ENCODE peak calls at places on chromosome 17, in seven cellular contexts. K is GM23338, C is tibial nerve, S is sigmoid colon, J is PC-3, B is IMR-90, H is esophagus squamous epithelium. M is an unnamed sample. For H3K36me3, the result is how much of the 10 kb centered on the place peaks cover.

GRCh38 chr17:37742114-37742761 is 2.6 kb downstream of the HNF1B start:
- DNase-seq in K (peak), C (no peak), B (peak), S (no peak), J (peak), H (no peak), M (no peak)

GRCh38 chr17:79993390-79994221 is 42.1 kb downstream of the TBC1D16 start:
- DNase-seq in K (peak), B (peak), C (peak), H (no peak), S (peak), J (no peak), M (peak)

GRCh38 chr17:55625516-55625915 is 97.1 kb downstream of the TMEM100 start:
- DNase-seq in B (no peak), H (no peak), K (no peak), C (no peak), S (no peak), J (no peak), M (no peak)

GRCh38 chr17:51487947-51488346 is 227.6 kb downstream of the UTP18 start:
- DNase-seq in S (no peak), J (peak), C (no peak), B (no peak), H (no peak), K (peak), M (peak)

GRCh38 chr17:29089601-29090044 is 46.7 kb downstream of the PIPOX start:
- DNase-seq in K (no peak), B (no peak), J (no peak), C (no peak), S (peak), H (no peak), M (no peak)

GRCh38 chr17:50328360-50328759 is 17.6 kb upstream of the XYLT2 start:
- DNase-seq in S (no peak), C (no peak), K (no peak), B (no peak), H (no peak), J (no peak), M (no peak)

GRCh38 chr17:57869599-57870282 is 19.9 kb upstream of the MRPS23 start:
- DNase-seq in H (no peak), K (no peak), S (no peak), B (peak), C (no peak), J (peak), M (peak)

GRCh38 chr17:32519769-32520701 is 33.2 kb downstream of the CDK5R1 start:
- DNase-seq in J (no peak), S (peak), K (peak), C (no peak), H (no peak), B (no peak), M (peak)

GRCh38 chr17:64083571-64084085 is 46.3 kb downstream of the ERN1 start:
- DNase-seq in H (no peak), C (no peak), S (no peak), J (no peak), K (no peak), B (no peak), M (no peak)

GRCh38 chr17:48024149-48025039 is 13.2 kb downstream of the COPZ2 start:
- DNase-seq in B (no peak), K (peak), H (no peak), C (no peak), S (peak), J (peak), M (no peak)

GRCh38 chr17:21218101-21218500 is 4.1 kb upstream of the TMEM11 start:
- DNase-seq in J (no peak), H (no peak), S (no peak), K (peak), B (no peak), C (no peak), M (no peak)

GRCh38 chr17:55632236-55632635 is 90.4 kb downstream of the TMEM100 start:
- DNase-seq in C (no peak), B (no peak), J (no peak), K (no peak), S (no peak), H (no peak), M (no peak)

GRCh38 chr17:49784636-49785035 is 3.8 kb upstream of the KAT7 start:
- DNase-seq in S (no peak), B (no peak), H (no peak), K (no peak), J (peak), C (no peak), M (no peak)

GRCh38 chr17:32393904-32394303 is 43.9 kb downstream of the ZNF207 start:
- DNase-seq in H (no peak), J (no peak), C (no peak), K (no peak), S (no peak), B (no peak), M (no peak)

GRCh38 chr17:9959377-9959981 is 54.4 kb upstream of the RCVRN start:
- DNase-seq in C (no peak), J (peak), S (no peak), H (no peak), B (peak), K (peak), M (peak)

GRCh38 chr17:61694095-61694494 is 103.1 kb upstream of the NACA2 start:
- DNase-seq in J (no peak), K (no peak), H (no peak), B (no peak), C (no peak), S (no peak), M (no peak)

GRCh38 chr17:27588354-27588753 is 42.6 kb upstream of the LGALS9 start:
- DNase-seq in K (no peak), C (no peak), B (no peak), H (no peak), S (no peak), J (no peak), M (no peak)

GRCh38 chr17:1905190-1905919 is 75.5 kb downstream of the RPA1 start:
- DNase-seq in B (no peak), J (no peak), H (no peak), K (no peak), C (no peak), S (no peak), M (no peak)

GRCh38 chr17:58228679-58229078 is 9.6 kb upstream of the MKS1 start:
- DNase-seq in K (peak), S (no peak), B (no peak), J (no peak), H (no peak), C (no peak), M (no peak)

GRCh38 chr17:8991514-8992285 is 26.2 kb upstream of the PIK3R5 start:
- DNase-seq in K (peak), B (peak), C (peak), J (peak), H (no peak), S (peak), M (peak)

GRCh38 chr17:73493212-73493814 is 150.9 kb downstream of the SDK2 start:
- DNase-seq in B (no peak), C (no peak), H (no peak), J (peak), S (no peak), K (peak), M (no peak)

GRCh38 chr17:10618202-10618635 is 38.9 kb downstream of the MYH3 start:
- DNase-seq in K (peak), S (peak), B (peak), C (no peak), J (peak), H (no peak), M (peak)

GRCh38 chr17:44931376-44931775 is 16.1 kb upstream of the GFAP start:
- DNase-seq in K (no peak), C (no peak), S (peak), J (no peak), B (no peak), H (no peak), M (no peak)
- TF ChIP-seq CTCF in K (no peak), C (no peak), S (no peak), J (no peak), B (no peak), H (no peak), M (no peak)

GRCh38 chr17:35871415-35871814 is 2.7 kb upstream of the HEATR9 start:
- DNase-seq in J (no peak), C (no peak), S (no peak), K (peak), B (no peak), H (no peak), M (no peak)
- H3K36me3 ChIP-seq in J (under half), C (under half), S (under half), K (under half), B (under half), H (under half), M (under half)

DNA sequence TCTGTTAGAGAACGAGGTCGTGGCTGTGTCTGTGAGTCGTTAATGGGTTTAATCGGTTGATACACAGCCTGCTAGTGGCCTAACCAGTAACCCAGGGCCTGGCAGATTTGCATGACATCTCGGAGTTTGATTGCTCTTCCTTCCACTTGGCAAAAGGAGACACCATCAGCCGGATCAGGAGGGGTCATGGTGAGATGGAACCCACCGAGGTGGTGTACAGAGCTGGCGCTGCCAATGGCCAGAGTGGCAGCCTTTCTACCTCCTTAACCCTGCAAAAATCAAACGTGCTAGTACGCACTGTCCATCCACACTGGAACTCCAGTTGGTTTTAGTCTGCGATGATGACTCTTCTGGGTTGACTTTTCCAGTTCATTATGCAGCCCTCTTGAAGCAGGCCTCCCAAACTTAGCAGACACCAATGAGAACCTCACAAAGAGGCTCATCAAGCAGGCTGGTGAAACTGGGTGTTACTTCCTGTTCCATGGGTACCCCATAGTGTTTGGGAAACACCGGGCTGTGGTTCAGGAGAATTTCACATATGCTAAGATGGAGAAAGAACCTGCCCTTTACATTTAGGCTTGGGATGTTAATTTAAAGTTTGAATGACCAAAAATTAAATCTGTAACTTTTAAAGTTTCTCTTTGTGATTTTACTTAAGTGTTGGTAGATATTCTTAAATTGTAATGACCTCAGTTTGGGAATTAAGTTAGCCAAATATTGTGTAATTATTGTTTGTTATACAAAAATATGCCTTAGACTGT is 4.2 kb downstream of the HS3ST3B1 start:
- DNase-seq in S (no peak), C (no peak), H (no peak), K (peak), B (no peak), J (no peak), M (no peak)
- H3K4me3 ChIP-seq in S (no peak), C (no peak), H (no peak), K (peak), B (no peak), J (no peak), M (no peak)

GRCh38 chr17:43873815-43874214 is 26.8 kb downstream of the CD300LG start:
- DNase-seq in B (no peak), K (no peak), S (no peak), C (no peak), J (no peak), H (no peak), M (no peak)

GRCh38 chr17:43874293-43874692 is 27.3 kb downstream of the CD300LG start:
- DNase-seq in C (no peak), H (no peak), K (no peak), B (no peak), J (no peak), S (no peak), M (no peak)

GRCh38 chr17:43871947-43872690 is 25.1 kb downstream of the CD300LG start:
- DNase-seq in S (no peak), B (no peak), J (peak), K (no peak), H (no peak), C (no peak), M (peak)

GRCh38 chr17:43875476-43876147 is 28.6 kb downstream of the CD300LG start:
- DNase-seq in J (no peak), H (no peak), C (no peak), K (no peak), B (no peak), S (no peak), M (no peak)

DNA sequence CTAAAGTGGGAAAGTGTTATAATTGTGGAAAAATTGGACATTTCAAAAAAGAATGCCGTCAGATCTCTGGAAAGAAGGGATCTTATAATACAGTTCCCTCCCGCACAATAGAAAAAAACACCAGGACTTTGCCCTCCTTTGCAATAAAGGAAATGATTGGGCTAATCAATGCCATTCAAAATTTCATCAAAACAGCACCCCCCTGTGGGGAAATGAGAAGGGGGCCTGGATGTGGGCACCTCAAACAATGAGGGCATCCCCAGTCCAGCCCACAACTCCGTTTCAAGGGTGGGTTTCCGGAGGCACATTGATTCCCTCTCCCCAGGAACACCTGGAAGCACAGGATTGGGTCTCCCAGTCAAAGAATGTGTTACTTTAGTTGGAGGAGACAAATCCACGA is 26.1 kb downstream of the CD300LG start:
- DNase-seq in H (no peak), C (no peak), S (no peak), B (no peak), K (peak), J (no peak), M (no peak)
- TF ChIP-seq CTCF in H (no peak), C (no peak), S (no peak), B (no peak), K (peak), J (peak), M (no peak)

GRCh38 chr17:78818932-78819331 is 21.7 kb downstream of the USP36 start:
- DNase-seq in S (no peak), C (no peak), J (no peak), K (no peak), B (no peak), H (no peak), M (no peak)
- H3K36me3 ChIP-seq in S (half or more), C (half or more), J (half or more), K (half or more), B (half or more), H (under half), M (under half)

GRCh38 chr17:60590075-60590474 is 9.9 kb upstream of the PPM1D start:
- DNase-seq in K (no peak), B (no peak), C (no peak), S (no peak), H (no peak), J (no peak), M (no peak)
- H3K4me3 ChIP-seq in K (no peak), B (no peak), C (no peak), S (no peak), H (no peak), J (no peak), M (no peak)

GRCh38 chr17:42103221-42103954 is 5.1 kb upstream of the ZNF385C start:
- DNase-seq in J (no peak), K (no peak), H (no peak), B (no peak), S (no peak), C (no peak), M (no peak)

GRCh38 chr17:42107597-42108576 is 4.6 kb downstream of the DHX58 start:
- DNase-seq in C (no peak), K (peak), B (peak), J (no peak), H (no peak), S (peak), M (peak)

GRCh38 chr17:42107124-42107523 is 5.4 kb downstream of the DHX58 start:
- DNase-seq in S (no peak), J (no peak), K (no peak), C (no peak), B (no peak), H (no peak), M (no peak)

GRCh38 chr17:42104264-42104663 is 6.0 kb upstream of the ZNF385C start:
- DNase-seq in H (no peak), J (no peak), S (no peak), K (no peak), C (no peak), B (no peak), M (no peak)

DNA sequence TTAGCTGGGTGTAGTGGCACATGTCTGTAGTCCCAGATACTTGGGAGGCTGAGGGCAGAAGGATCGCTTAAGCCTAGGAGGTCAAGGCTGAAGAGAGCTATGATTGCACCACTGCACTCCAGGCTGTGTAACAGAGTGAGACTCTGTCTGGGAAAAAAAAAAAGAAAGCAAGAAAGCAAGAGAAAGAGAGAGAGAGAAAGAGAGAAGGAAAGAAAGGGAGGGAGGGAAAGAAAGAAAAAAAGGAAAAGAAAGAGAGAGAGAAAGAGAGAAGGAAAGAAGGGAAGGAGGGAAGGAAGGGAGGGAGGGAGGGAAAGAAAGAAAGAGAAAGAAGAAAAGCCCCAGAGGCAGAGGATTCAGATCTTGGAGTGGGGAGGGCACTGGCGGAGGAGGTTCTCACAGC is 6.5 kb downstream of the DHX58 start:
- DNase-seq in K (no peak), B (no peak), C (no peak), S (no peak), H (no peak), J (no peak), M (no peak)
- TF ChIP-seq CTCF in K (no peak), B (no peak), C (no peak), S (no peak), H (no peak), J (no peak), M (no peak)

GRCh38 chr17:4939554-4939803 is 367 bp downstream of the SLC25A11 start:
- DNase-seq in J (no peak), K (peak), H (no peak), B (no peak), C (no peak), S (peak), M (no peak)
- H3K36me3 ChIP-seq in J (under half), K (under half), H (under half), B (under half), C (half or more), S (under half), M (under half)

GRCh38 chr17:70123193-70123592 is 46.1 kb upstream of the KCNJ2 start:
- DNase-seq in S (no peak), H (no peak), C (no peak), J (peak), B (peak), K (no peak), M (peak)
- H3K4me3 ChIP-seq in S (no peak), H (no peak), C (no peak), J (no peak), B (no peak), K (no peak), M (no peak)

GRCh38 chr17:38868095-38868967 is 1.5 kb upstream of the LASP1 start:
- DNase-seq in K (peak), J (no peak), S (peak), B (peak), C (peak), H (no peak), M (peak)

GRCh38 chr17:38861399-38861843 is 7.9 kb upstream of the RPL23 start:
- DNase-seq in S (no peak), H (no peak), K (peak), B (no peak), J (no peak), C (no peak), M (peak)

GRCh38 chr17:38868968-38869646 is 751 bp upstream of the LASP1 start:
- DNase-seq in H (peak), K (peak), C (peak), B (peak), J (peak), S (peak), M (peak)

GRCh38 chr17:38867179-38867994 is 2.5 kb upstream of the LASP1 start:
- DNase-seq in J (peak), B (peak), S (peak), H (no peak), K (peak), C (no peak), M (peak)

DNA sequence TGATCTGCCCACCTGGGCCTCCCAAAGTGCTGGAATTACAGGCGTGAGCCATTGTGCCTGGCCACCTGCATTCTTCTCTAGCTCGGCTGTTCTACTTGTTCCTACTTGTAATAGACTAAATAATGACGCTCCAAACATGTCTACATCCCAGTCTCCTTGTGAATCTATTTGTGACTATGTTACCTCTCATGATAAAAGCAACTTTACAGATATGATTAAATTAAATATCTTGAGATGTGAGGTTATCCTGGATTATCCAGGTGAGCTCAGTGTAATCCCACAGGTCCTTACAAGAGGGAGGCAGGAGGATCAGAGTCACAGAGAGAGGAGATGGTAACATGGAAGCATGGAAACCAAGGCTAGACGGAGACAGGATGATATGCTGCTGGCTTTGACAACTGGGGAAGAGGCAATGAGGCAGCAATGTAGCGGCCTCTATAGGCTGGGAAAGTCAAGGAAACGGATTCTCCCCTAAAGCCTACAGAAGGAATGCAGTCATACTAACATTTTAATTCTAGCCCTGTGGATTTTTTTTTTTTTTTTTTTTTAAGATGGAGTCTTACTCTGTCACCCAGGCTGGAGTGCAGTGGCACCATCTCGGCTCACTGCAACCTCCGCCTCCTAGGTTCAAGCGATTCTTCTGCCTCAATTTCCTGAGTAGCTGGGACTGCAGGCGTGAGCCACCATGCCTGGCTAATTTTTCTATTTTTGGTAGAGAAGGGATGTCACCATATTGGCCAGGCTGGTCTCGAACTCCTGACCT is 5.0 kb upstream of the LASP1 start:
- DNase-seq in J (no peak), C (no peak), K (peak), S (no peak), H (no peak), B (peak), M (peak)
- TF ChIP-seq CTCF in J (no peak), C (no peak), K (peak), S (no peak), H (no peak), B (peak), M (peak)

M was measured in bronchial epithelial cell.